ENCODE peak calls at places on chromosomes 13 and 19, in five cellular contexts. G is neuronal stem cell, P is H1, W is trophoblast cell, R is H9. X is an unnamed sample. For H3K4me1, the result is how much of the 10 kb centered on the place peaks cover.

GRCh38 chr13:19151581-19152263 is 29.9 kb downstream of the TUBA3C start:
- DNase-seq in R (no peak), G (no peak), P (no peak), W (no peak), X (no peak)

GRCh38 chr19:32570081-32570785 is 10.8 kb upstream of the PDCD5 start:
- DNase-seq in P (peak), W (peak), R (peak), G (peak), X (peak)

GRCh38 chr19:43765109-43765876 is 10.5 kb upstream of the SMG9 start:
- DNase-seq in R (peak), G (no peak), P (no peak), W (peak), X (peak)

GRCh38 chr19:58364127-58364526 is 1.6 kb upstream of the ZNF497 start:
- DNase-seq in P (no peak), W (no peak), G (no peak), R (no peak), X (no peak)

GRCh38 chr19:41584260-41584810 is 8.4 kb downstream of the CEACAM21 start:
- DNase-seq in R (no peak), W (no peak), P (no peak), G (no peak), X (no peak)

GRCh38 chr19:55418185-55418584 is 10.6 kb upstream of the UBE2S start:
- DNase-seq in G (peak), R (peak), P (peak), W (peak), X (peak)

GRCh38 chr19:4715529-4716221 is 8.0 kb downstream of the DPP9 start:
- DNase-seq in P (no peak), W (peak), G (no peak), R (no peak), X (no peak)

GRCh38 chr13:111359237-111359915 is 38.9 kb downstream of the TEX29 start:
- DNase-seq in R (peak), P (peak), G (peak), W (no peak), X (no peak)

GRCh38 chr19:35715981-35716734 is 1.6 kb upstream of the KMT2B start:
- DNase-seq in P (peak), G (no peak), W (peak), R (no peak), X (no peak)

GRCh38 chr19:58450836-58451357 is 525 bp upstream of the ZNF324B start:
- DNase-seq in W (no peak), P (no peak), R (no peak), G (no peak), X (no peak)

GRCh38 chr19:43782689-43783231 is 2.0 kb upstream of the KCNN4 start:
- DNase-seq in R (no peak), W (no peak), P (no peak), G (no peak), X (no peak)

GRCh38 chr19:35220315-35220921 is 8.1 kb downstream of the FAM187B start:
- DNase-seq in W (no peak), R (no peak), P (no peak), G (no peak), X (no peak)

GRCh38 chr19:45553464-45553863 is 31.1 kb downstream of the OPA3 start:
- DNase-seq in R (peak), W (peak), G (no peak), P (peak), X (no peak)

GRCh38 chr13:59444210-59444857 is 719.4 kb downstream of the DIAPH3 start:
- DNase-seq in W (no peak), G (no peak), R (no peak), P (no peak), X (no peak)

GRCh38 chr13:110950819-110951570 is 36.1 kb upstream of the ANKRD10 start:
- DNase-seq in G (no peak), W (no peak), R (no peak), P (peak), X (no peak)

GRCh38 chr19:58563034-58563573 is 4.7 kb upstream of the UBE2M start:
- DNase-seq in R (peak), P (no peak), G (no peak), W (no peak), X (no peak)

GRCh38 chr19:35539314-35539713 is 6.1 kb downstream of the GAPDHS start:
- DNase-seq in P (no peak), W (no peak), R (no peak), G (no peak), X (no peak)

GRCh38 chr13:69035771-69036170 is 1071.9 kb upstream of the ATXN8OS start:
- DNase-seq in P (no peak), G (no peak), W (no peak), R (no peak), X (no peak)

GRCh38 chr19:49592486-49593232 is 1.7 kb downstream of the PRR12 start:
- DNase-seq in W (no peak), P (no peak), R (peak), G (no peak), X (peak)

GRCh38 chr19:49710372-49710951 is 19.5 kb downstream of the CPT1C start:
- DNase-seq in G (no peak), R (no peak), W (no peak), P (no peak), X (peak)

GRCh38 chr13:98059276-98059675 is 83.6 kb upstream of the FARP1 start:
- DNase-seq in G (no peak), P (no peak), R (no peak), W (no peak), X (no peak)

GRCh38 chr13:97855570-97855970 is 97.9 kb upstream of the IPO5 start:
- DNase-seq in W (peak), G (peak), P (no peak), R (peak), X (peak)

GRCh38 chr13:113491982-113492381 is 1.5 kb upstream of the DCUN1D2 start:
- DNase-seq in P (no peak), R (no peak), G (no peak), W (no peak), X (no peak)

GRCh38 chr19:18518639-18519038 is 3.2 kb downstream of the ELL start:
- DNase-seq in P (no peak), W (no peak), G (no peak), R (no peak), X (no peak)

GRCh38 chr19:44939668-44940067 is 2.4 kb upstream of the APOC4 start:
- DNase-seq in P (no peak), G (no peak), W (no peak), R (no peak), X (no peak)

DNA sequence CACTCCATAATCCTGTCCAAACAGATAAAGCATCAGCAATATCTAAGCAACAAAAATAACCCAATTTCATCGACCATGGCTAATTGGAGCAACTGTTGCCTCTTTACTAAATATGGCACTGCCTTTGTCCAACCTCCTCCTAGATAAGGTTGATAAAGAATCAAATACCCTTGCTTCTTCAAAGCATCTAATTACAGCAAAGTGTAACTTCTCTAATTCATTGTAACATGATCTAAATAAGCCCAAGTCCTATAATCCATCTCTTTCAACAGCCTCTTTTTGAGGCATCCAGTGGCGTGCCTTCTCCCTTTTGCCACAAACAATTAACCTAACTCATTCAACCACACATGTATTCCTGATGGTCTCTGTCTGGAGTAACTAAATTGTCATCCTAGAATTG is 81.7 kb upstream of the KLHL1 start:
- DNase-seq in W (no peak), P (no peak), R (no peak), G (no peak), X (no peak)
- H2BK12ac ChIP-seq in W (no peak), P (no peak), R (no peak), G (no peak), X (no peak)

DNA sequence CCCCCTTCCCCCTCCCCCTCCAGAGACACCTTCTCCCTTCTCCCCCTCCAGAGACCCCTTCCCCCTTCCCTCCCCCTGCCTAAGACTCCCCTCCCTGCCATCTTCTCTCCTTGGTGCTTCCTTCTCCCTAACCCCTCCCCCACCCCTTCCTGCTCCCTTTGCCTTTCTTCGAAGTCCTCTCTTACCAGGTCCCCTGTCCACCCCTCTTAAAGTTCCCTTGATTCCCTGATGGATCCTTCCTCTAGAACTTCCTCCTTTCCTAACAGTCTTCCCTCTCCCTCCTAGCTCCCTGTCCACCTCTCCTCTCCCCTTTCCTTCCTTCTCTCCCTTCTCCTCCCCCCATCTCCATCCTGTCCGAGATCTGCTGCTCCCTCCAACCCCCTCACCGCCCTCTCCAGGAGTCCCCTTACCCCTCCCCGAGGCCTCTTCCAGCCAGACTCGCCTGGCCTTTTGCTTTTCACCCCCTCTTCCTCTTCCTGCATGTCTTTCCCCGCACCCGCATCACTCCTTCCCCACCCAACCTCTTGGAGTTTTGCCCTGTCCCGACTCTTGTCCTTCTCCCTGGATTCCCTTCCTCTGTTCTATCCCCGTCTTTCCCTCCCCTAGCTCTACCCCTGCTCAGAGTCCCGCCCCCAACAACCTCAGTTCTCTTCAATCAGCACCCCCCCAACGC is 3.1 kb downstream of the TNFSF9 start:
- DNase-seq in W (no peak), R (peak), G (no peak), P (peak), X (no peak)
- H3K4me1 ChIP-seq in W (under half), R (under half), G (under half), P (under half), X (under half)

DNA sequence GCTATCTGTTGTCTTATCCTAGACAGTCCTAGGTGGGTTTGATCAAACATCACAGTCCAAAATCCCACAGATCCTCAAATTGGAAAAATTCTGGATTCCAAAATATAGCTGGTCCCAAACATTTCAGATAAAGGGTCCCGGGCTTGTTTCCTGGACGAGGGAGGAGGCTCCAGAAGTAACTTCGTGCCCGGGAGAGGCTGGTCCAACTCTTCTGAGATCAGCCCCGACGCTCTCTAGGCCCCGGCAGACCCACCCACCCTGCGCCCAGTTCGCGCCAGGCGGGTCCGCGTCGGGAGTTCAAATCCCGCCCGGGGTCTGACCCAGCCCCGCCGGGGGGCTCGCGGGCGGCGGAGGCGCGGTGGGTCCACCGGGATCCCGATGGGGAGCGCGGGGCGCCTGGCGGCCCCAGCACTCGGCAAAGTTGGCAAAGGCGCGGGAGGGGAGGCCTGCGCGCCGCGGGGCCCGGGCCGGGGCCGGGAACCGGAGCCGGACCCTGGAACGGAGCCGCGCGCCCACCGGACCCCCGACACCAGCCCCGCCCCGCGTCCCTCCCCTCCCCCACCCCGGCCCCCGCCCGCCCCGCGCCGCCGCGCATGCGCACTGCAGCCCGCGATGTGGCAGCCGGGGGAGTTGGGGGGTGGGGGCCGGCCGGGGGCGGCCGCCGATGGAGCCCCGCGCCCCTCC is 513 bp downstream of the MIER2 start:
- DNase-seq in G (peak), W (no peak), P (peak), R (no peak), X (peak)
- H2BK5ac ChIP-seq in G (no peak), W (peak), P (no peak), R (no peak), X (no peak)

GRCh38 chr19:29432677-29433076 is 93.1 kb upstream of the VSTM2B start:
- DNase-seq in W (no peak), R (no peak), P (no peak), G (no peak), X (no peak)
- H2BK12ac ChIP-seq in W (no peak), R (no peak), P (no peak), G (no peak), X (no peak)

GRCh38 chr19:16084067-16084685 is 7.9 kb downstream of the TPM4 start:
- DNase-seq in R (no peak), P (no peak), W (no peak), G (no peak), X (no peak)

GRCh38 chr19:16088351-16088984 is 12.2 kb downstream of the TPM4 start:
- DNase-seq in G (no peak), P (no peak), W (no peak), R (no peak), X (no peak)

GRCh38 chr19:16085115-16085514 is 8.8 kb downstream of the TPM4 start:
- DNase-seq in P (no peak), G (no peak), W (no peak), R (no peak), X (peak)

GRCh38 chr19:16088985-16089846 is 12.9 kb downstream of the TPM4 start:
- DNase-seq in P (no peak), G (no peak), W (no peak), R (no peak), X (no peak)

DNA sequence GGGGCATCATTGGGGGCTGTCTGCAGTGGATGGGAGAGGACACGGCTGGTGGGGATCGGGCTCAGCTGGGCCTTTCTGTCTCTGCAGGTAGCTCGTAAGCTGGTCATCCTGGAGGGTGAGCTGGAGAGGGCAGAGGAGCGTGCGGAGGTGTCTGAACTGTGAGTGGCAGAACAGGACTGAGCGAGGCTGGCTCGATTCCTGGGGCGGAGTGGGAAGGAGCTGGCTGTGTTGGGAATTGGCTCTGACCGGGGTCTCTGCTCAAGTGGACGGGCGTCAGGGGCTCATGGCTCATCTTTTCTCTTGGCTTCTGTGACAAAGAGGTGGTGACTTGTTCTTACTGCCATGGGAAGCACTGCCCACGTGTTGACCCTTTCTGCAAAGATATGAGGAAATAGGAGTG is 11.6 kb downstream of the TPM4 start:
- DNase-seq in P (no peak), W (no peak), R (no peak), G (no peak), X (no peak)
- H3K4me1 ChIP-seq in P (under half), W (under half), R (under half), G (under half), X (under half)

GRCh38 chr19:54156953-54157352 is 2.6 kb downstream of the LENG1 start:
- DNase-seq in P (no peak), W (no peak), R (no peak), G (no peak), X (no peak)

GRCh38 chr19:54159352-54160181 is at the start of gene LENG1:
- DNase-seq in R (peak), P (peak), G (peak), W (peak), X (peak)

GRCh38 chr19:54160948-54161347 is 1.4 kb upstream of the LENG1 start:
- DNase-seq in G (no peak), P (no peak), W (no peak), R (no peak), X (no peak)

GRCh38 chr19:54160182-54160811 is 776 bp upstream of the LENG1 start:
- DNase-seq in W (no peak), G (no peak), R (no peak), P (peak), X (peak)

DNA sequence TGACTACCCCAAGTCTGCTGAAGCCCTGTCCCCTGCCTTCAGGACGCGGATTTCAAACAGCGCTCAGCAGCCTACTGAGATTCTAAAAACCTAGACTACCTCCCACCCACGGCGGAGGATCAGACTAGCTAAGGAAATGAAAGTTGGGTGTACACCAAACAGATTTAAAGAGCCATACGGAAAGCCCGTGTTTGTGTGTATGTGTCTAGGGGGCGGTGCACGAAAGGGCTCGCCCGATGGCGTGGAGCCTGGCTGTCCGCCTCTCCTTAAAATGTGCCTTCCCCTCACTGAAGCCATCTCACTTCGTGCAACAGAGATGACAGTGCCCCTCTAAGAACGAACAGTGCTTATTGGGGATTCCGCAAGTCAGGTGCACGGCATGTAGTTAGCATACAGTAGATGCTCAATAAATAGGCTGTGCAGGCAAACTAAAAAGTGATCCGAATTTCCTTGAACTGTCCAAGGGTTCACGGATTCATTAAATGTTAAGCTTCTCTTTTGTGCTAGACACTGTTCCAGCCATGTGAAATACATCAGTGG is 639 bp downstream of the LENG1 start:
- DNase-seq in R (no peak), G (no peak), P (no peak), W (no peak), X (peak)
- H2BK5ac ChIP-seq in R (no peak), G (no peak), P (peak), W (no peak), X (no peak)

DNA sequence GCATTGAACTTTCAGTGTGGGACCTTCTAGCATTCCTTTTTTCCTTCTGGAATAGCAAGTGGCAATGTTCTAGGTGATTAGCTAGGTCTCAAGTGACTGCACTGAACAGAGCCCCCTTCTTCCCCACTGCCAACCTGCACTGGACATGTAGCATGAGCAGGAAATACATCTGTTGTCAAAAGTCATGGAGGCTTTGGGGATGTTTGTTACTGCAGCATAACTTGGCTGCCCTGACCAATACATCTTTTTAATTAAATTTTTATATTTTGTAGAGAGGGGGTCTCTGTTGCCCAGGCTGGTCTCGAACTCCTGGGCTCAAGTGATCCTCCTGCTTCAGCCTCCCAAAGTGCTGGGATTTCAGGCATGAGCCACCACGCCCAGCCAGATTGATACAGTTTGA is 163.6 kb downstream of the CACNA1A start:
- DNase-seq in R (no peak), P (no peak), W (no peak), G (no peak), X (no peak)
- H2BK12ac ChIP-seq in R (no peak), P (no peak), W (no peak), G (no peak), X (no peak)

GRCh38 chr19:2288010-2288742 is 6.2 kb upstream of the PEAK3 start:
- DNase-seq in G (no peak), R (no peak), W (no peak), P (no peak), X (no peak)
- H3K4me1 ChIP-seq in G (under half), R (under half), W (under half), P (under half), X (under half)

GRCh38 chr13:33319859-33320258 is 34.3 kb upstream of the STARD13 start:
- DNase-seq in G (no peak), R (no peak), W (no peak), P (no peak), X (no peak)
- H2BK5ac ChIP-seq in G (no peak), R (no peak), W (no peak), P (no peak), X (no peak)

GRCh38 chr13:53513199-53513598 is 484.6 kb downstream of the OLFM4 start:
- DNase-seq in R (no peak), W (no peak), G (no peak), P (no peak), X (no peak)
- H2BK12ac ChIP-seq in R (no peak), W (no peak), G (no peak), P (no peak), X (no peak)

X was measured in mesenchymal stem cell.